ENCODE peak calls at places on chromosomes 16 and 17, in eight cellular contexts. J, N, P, E, F, G, B and W are unnamed samples.

GRCh38 chr17:79651266-79651665 is 40.4 kb upstream of the RBFOX3 start:
- DNase-seq in E (no peak), J (no peak), P (peak), F (no peak), N (no peak), G (peak), B (no peak), W (peak)

GRCh38 chr17:33112763-33113162 is 121.1 kb downstream of the SPACA3 start:
- DNase-seq in F (no peak), G (no peak), B (peak), J (no peak), N (no peak), E (no peak), P (no peak), W (no peak)

GRCh38 chr16:75621170-75621477 is 2.0 kb downstream of the ADAT1 start:
- DNase-seq in J (no peak), P (no peak), F (peak), N (no peak), G (no peak), E (no peak), B (peak), W (no peak)

GRCh38 chr17:75754378-75755204 is 10.4 kb downstream of the GALK1 start:
- DNase-seq in N (no peak), B (no peak), F (peak), G (no peak), E (no peak), J (no peak), P (no peak), W (no peak)

GRCh38 chr16:48165961-48166578 is 10.3 kb upstream of the ABCC12 start:
- DNase-seq in P (no peak), J (no peak), G (no peak), F (no peak), B (no peak), E (no peak), N (no peak), W (no peak)

GRCh38 chr16:58733671-58734458 is at the start of gene GOT2:
- DNase-seq in J (peak), G (peak), E (peak), P (peak), B (peak), F (peak), N (peak), W (no peak)

GRCh38 chr16:5015351-5015750 is 18.4 kb downstream of the NAGPA start:
- DNase-seq in E (no peak), P (no peak), F (peak), B (no peak), N (no peak), G (no peak), J (no peak), W (no peak)

GRCh38 chr17:69812240-69812837 is 262.7 kb upstream of the KCNJ16 start:
- DNase-seq in G (no peak), N (no peak), E (no peak), P (no peak), B (no peak), F (no peak), J (no peak), W (no peak)

GRCh38 chr16:88856122-88856827 is 472 bp downstream of the GALNS start:
- DNase-seq in G (peak), P (no peak), F (no peak), B (peak), E (no peak), J (peak), N (no peak), W (no peak)

GRCh38 chr16:87343753-87344050 is 26.5 kb upstream of the C16orf95 start:
- DNase-seq in F (no peak), G (no peak), E (no peak), B (no peak), P (no peak), J (no peak), N (no peak), W (no peak)

GRCh38 chr16:77443834-77444460 is 9.1 kb upstream of the ADAMTS18 start:
- DNase-seq in E (no peak), G (no peak), B (no peak), F (no peak), N (no peak), P (no peak), J (no peak), W (no peak)

GRCh38 chr17:76640550-76641380 is 2.8 kb downstream of the ST6GALNAC1 start:
- DNase-seq in G (no peak), N (no peak), J (no peak), P (no peak), F (peak), E (no peak), B (no peak), W (no peak)

GRCh38 chr17:57572062-57572461 is 173.0 kb downstream of the CCDC182 start:
- DNase-seq in F (no peak), E (no peak), G (no peak), P (no peak), N (no peak), B (no peak), J (no peak), W (no peak)

GRCh38 chr17:8692916-8693315 is 51.7 kb downstream of the CCDC42 start:
- DNase-seq in B (no peak), N (no peak), F (no peak), P (no peak), G (no peak), E (no peak), J (no peak), W (no peak)

GRCh38 chr17:44079877-44080821 is 9.6 kb downstream of the G6PC3 start:
- DNase-seq in P (no peak), B (no peak), E (no peak), G (no peak), N (no peak), J (no peak), F (no peak), W (no peak)

GRCh38 chr17:83052241-83052564 is 27.2 kb upstream of the METRNL start:
- DNase-seq in P (no peak), G (no peak), J (no peak), N (no peak), F (no peak), B (no peak), E (no peak), W (no peak)

GRCh38 chr17:68657166-68657940 is 56.2 kb upstream of the FAM20A start:
- DNase-seq in B (no peak), E (no peak), F (no peak), G (no peak), P (no peak), N (no peak), J (no peak), W (no peak)

GRCh38 chr17:39634384-39634871 is 2.5 kb upstream of the STARD3 start:
- DNase-seq in N (no peak), G (no peak), J (no peak), E (no peak), P (no peak), F (peak), B (peak), W (no peak)

GRCh38 chr16:1674751-1675664 is 3.1 kb upstream of the JPT2 start:
- DNase-seq in B (no peak), P (no peak), G (no peak), J (no peak), N (no peak), F (no peak), E (no peak), W (no peak)

GRCh38 chr17:16352838-16353701 is at the start of gene CENPV:
- DNase-seq in G (peak), J (peak), F (peak), E (peak), B (peak), N (peak), P (no peak), W (no peak)

GRCh38 chr17:27807567-27808470 is 7.5 kb upstream of the NOS2 start:
- DNase-seq in F (peak), N (peak), J (no peak), G (no peak), E (peak), P (no peak), B (no peak), W (no peak)

GRCh38 chr16:85056211-85056748 is 28.7 kb downstream of the KIAA0513 start:
- DNase-seq in P (no peak), N (no peak), G (no peak), E (no peak), B (peak), J (no peak), F (peak), W (no peak)

GRCh38 chr16:4694664-4695451 is 1.5 kb downstream of the NUDT16L1 start:
- DNase-seq in E (no peak), P (no peak), J (peak), N (no peak), F (no peak), B (no peak), G (no peak), W (no peak)

GRCh38 chr17:44775838-44776621 is 17.2 kb downstream of the ADAM11 start:
- DNase-seq in G (no peak), F (peak), E (no peak), P (no peak), B (no peak), N (peak), J (no peak), W (no peak)

GRCh38 chr17:77666881-77667395 is 291.6 kb upstream of the TNRC6C start:
- DNase-seq in E (no peak), J (peak), F (no peak), B (no peak), N (no peak), P (no peak), G (no peak), W (no peak)

GRCh38 chr16:71430744-71431143 is 11.1 kb downstream of the TLE7 start:
- DNase-seq in P (no peak), F (peak), G (no peak), N (no peak), E (no peak), J (no peak), B (no peak), W (no peak)

GRCh38 chr17:56786989-56787482 is 46.7 kb downstream of the C17orf67 start:
- DNase-seq in N (no peak), P (peak), G (peak), F (no peak), B (no peak), J (no peak), E (no peak), W (no peak)

GRCh38 chr17:72136692-72137550 is 16.1 kb downstream of the SOX9 start:
- DNase-seq in F (no peak), B (no peak), J (no peak), E (no peak), P (no peak), G (no peak), N (no peak), W (no peak)

GRCh38 chr16:1407749-1408148 is 6.8 kb downstream of the UNKL start:
- DNase-seq in E (no peak), G (no peak), P (no peak), N (no peak), J (no peak), F (no peak), B (no peak), W (no peak)

GRCh38 chr17:37488607-37489196 is 989 bp upstream of the DUSP14 start:
- DNase-seq in F (peak), E (peak), B (peak), J (peak), P (peak), N (peak), G (peak), W (peak)

GRCh38 chr16:25143898-25144297 is 32.4 kb downstream of the LCMT1 start:
- DNase-seq in E (no peak), P (no peak), B (peak), G (peak), F (peak), N (no peak), J (no peak), W (no peak)

GRCh38 chr17:44467108-44467507 is 36.1 kb downstream of the GPATCH8 start:
- DNase-seq in E (no peak), G (no peak), J (no peak), P (no peak), B (no peak), N (no peak), F (no peak), W (no peak)

DNA sequence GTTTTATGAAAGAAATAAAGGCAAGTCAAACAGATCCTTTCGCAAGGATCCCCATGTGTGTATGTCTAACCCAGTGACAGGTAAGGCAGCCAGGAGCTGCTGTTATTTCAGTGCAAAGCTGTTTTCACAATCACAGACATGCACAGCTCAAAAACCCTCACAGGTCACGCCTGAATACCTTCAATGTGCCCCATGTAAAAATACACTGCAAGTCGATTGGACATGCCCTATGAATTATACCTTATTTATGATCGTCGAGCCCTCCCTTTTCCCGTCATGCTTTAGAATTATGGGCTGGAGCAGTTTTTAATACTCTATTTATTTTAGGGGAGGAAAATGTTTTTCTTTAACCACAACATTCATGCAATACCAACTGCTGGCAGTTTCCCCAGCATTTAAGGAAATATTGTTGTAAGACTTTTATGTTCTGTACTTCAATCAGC is 362.1 kb downstream of the WWOX start:
- DNase-seq in B (no peak), E (no peak), J (no peak), P (no peak), F (no peak), G (peak), N (no peak), W (no peak)
- TF ChIP-seq POLR2AphosphoS5 in B (no peak), E (no peak), J (no peak), P (no peak), F (no peak), G (peak), N (no peak), W (no peak)

GRCh38 chr17:12691173-12691572 is 25.5 kb downstream of the MYOCD start:
- DNase-seq in P (no peak), F (no peak), G (no peak), B (no peak), N (no peak), E (no peak), J (peak), W (no peak)
- TF ChIP-seq POLR2AphosphoS5 in P (no peak), F (no peak), G (no peak), B (no peak), N (peak), E (no peak), J (peak), W (peak)

DNA sequence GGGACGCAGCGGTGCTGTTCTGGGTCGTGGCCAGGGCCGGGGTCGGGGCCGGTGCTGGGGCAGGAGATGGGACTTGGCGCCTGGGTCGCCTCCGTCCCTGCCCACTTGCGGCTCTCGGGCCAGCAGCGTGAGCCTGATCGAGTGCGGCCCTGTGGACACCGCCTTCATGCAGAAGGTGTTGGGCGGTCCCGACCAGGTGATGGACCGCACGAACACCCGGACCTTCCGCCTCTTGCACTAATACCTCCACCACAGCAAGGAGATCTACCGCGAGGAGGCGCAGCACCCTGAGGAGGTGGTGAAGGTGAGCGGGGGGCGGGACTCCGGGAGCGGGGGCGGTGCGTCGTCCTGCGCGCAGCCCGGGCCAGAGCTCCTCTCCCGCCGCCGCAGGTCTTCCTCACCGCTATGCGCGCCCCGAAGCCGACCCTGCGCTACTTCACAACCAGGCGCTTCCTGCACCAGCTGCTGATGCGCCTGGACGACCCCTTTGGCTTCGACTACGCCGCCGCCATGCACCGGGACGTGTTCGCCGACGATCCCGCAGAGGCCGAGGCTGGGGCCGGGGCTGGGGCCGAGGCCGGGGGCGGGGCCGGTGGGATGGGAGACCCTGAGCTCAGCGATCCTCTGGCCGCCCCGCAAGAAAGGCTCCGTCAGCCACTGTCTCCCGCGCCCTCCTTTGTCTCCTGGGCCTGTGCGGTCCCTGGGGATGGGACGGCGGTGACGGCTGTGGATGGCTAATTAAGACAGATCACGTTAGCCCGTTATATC is 4.5 kb upstream of the HSD17B1 start:
- DNase-seq in G (peak), J (no peak), P (peak), B (peak), E (peak), F (no peak), N (peak), W (no peak)
- TF ChIP-seq POLR2AphosphoS5 in G (peak), J (peak), P (no peak), B (peak), E (no peak), F (no peak), N (peak), W (peak)

GRCh38 chr16:57069635-57070350 is 22.6 kb upstream of the CPNE2 start:
- DNase-seq in B (no peak), E (no peak), F (no peak), G (no peak), J (no peak), N (no peak), P (no peak), W (no peak)

GRCh38 chr16:57064995-57065394 is 27.4 kb upstream of the CPNE2 start:
- DNase-seq in E (no peak), B (no peak), G (no peak), P (no peak), N (no peak), J (no peak), F (peak), W (no peak)

GRCh38 chr16:57069053-57069452 is 23.3 kb upstream of the CPNE2 start:
- DNase-seq in E (no peak), F (no peak), G (no peak), B (no peak), P (no peak), J (no peak), N (no peak), W (no peak)

GRCh38 chr16:57067347-57067746 is 25.0 kb upstream of the CPNE2 start:
- DNase-seq in N (no peak), F (no peak), B (no peak), E (no peak), J (no peak), P (no peak), G (no peak), W (no peak)

GRCh38 chr16:57066625-57067024 is 25.8 kb upstream of the CPNE2 start:
- DNase-seq in P (no peak), E (no peak), J (no peak), F (no peak), G (no peak), B (no peak), N (no peak), W (no peak)
- TF ChIP-seq POLR2AphosphoS5 in P (no peak), E (peak), J (no peak), F (no peak), G (no peak), B (no peak), N (no peak), W (no peak)